ENCODE peak calls at places on chromosomes 4 and X, in nine cellular contexts. Y is AG04449, X is cardiac muscle cell, N is BJ, D is kidney, P is fibroblast of lung, G is transverse colon, J is fibroblast of villous mesenchyme, Z is AG09309. E is an unnamed sample.

GRCh38 chr4:56909083-56909981 is 1.6 kb downstream of the REST start:
- DNase-seq in N (no peak), J (peak), X (peak), G (peak), Y (no peak), D (peak), P (peak), Z (no peak), E (no peak)

GRCh38 chr4:37663552-37663951 is 22.6 kb downstream of the RELL1 start:
- DNase-seq in Y (no peak), N (no peak), X (no peak), D (no peak), G (no peak), J (no peak), Z (no peak), P (no peak), E (no peak)

GRCh38 chrX:28659269-28659668 is 72.0 kb downstream of the IL1RAPL1 start:
- DNase-seq in N (no peak), Z (no peak), G (no peak), D (no peak), J (no peak), X (no peak), Y (no peak), P (no peak), E (no peak)

GRCh38 chr4:6722891-6723290 is 6.9 kb downstream of the BLOC1S4 start:
- DNase-seq in X (no peak), N (no peak), Z (no peak), D (no peak), P (no peak), G (no peak), Y (no peak), J (no peak), E (no peak)

GRCh38 chr4:7128651-7129050 is 60.8 kb upstream of the GRPEL1 start:
- DNase-seq in P (no peak), X (no peak), Z (no peak), G (no peak), Y (no peak), J (no peak), D (no peak), N (no peak), E (no peak)

GRCh38 chrX:21741869-21742701 is 15.8 kb downstream of the SMPX start:
- DNase-seq in D (no peak), G (no peak), P (no peak), N (no peak), J (no peak), Z (no peak), X (peak), Y (no peak), E (peak)

GRCh38 chr4:158176108-158176507 is 3.3 kb upstream of the GASK1B start:
- DNase-seq in P (no peak), N (no peak), D (no peak), J (no peak), G (peak), Y (no peak), X (no peak), Z (no peak), E (no peak)

GRCh38 chr4:118276551-118276950 is 76.3 kb downstream of the PRSS12 start:
- DNase-seq in Z (no peak), J (no peak), P (no peak), N (no peak), G (no peak), X (no peak), D (no peak), Y (no peak), E (no peak)

GRCh38 chrX:153973127-153974002 is 811 bp downstream of the TMEM187 start:
- DNase-seq in P (no peak), Y (no peak), Z (no peak), N (no peak), J (no peak), D (peak), G (no peak), X (no peak), E (no peak)

GRCh38 chr4:109729563-109730293 is at the start of gene PLA2G12A:
- DNase-seq in X (peak), D (peak), Z (no peak), P (peak), N (no peak), J (peak), G (peak), Y (no peak), E (no peak)

GRCh38 chr4:68855771-68856170 is 40.0 kb downstream of the UGT2B10 start:
- DNase-seq in J (no peak), D (no peak), G (no peak), P (no peak), Z (no peak), N (no peak), Y (no peak), X (no peak), E (no peak)

GRCh38 chr4:3257691-3258482 is 8.9 kb downstream of the MSANTD1 start:
- DNase-seq in Z (peak), D (peak), N (no peak), J (no peak), X (no peak), P (peak), Y (no peak), G (peak), E (no peak)

GRCh38 chr4:64250488-64250887 is 158.8 kb downstream of the TECRL start:
- DNase-seq in G (no peak), P (no peak), J (no peak), D (no peak), Z (no peak), Y (no peak), X (no peak), N (no peak), E (no peak)

GRCh38 chrX:24990585-24990984 is 25.2 kb downstream of the ARX start:
- DNase-seq in N (no peak), P (no peak), X (no peak), Z (no peak), J (no peak), D (no peak), Y (no peak), G (no peak), E (no peak)

GRCh38 chrX:150680974-150681373 is 12.2 kb upstream of the MTMR1 start:
- DNase-seq in X (peak), G (no peak), D (no peak), J (peak), Y (no peak), Z (no peak), P (peak), N (no peak), E (no peak)

GRCh38 chr4:41532880-41533279 is 5.1 kb upstream of the LIMCH1 start:
- DNase-seq in Z (no peak), J (no peak), D (no peak), P (peak), Y (no peak), N (no peak), X (no peak), G (no peak), E (no peak)

GRCh38 chr4:5051210-5051691 is at the start of gene STK32B:
- DNase-seq in D (peak), Z (peak), X (peak), P (peak), G (peak), N (no peak), Y (no peak), J (peak), E (no peak)

GRCh38 chr4:78446607-78447006 is 105.0 kb upstream of the ANXA3 start:
- DNase-seq in Y (no peak), G (no peak), Z (no peak), P (no peak), D (no peak), X (no peak), J (no peak), N (no peak), E (no peak)

GRCh38 chrX:18895157-18895952 is 88.6 kb downstream of the PHKA2 start:
- DNase-seq in D (no peak), Y (no peak), Z (no peak), N (no peak), G (no peak), P (peak), J (no peak), X (no peak), E (no peak)
- H3K4me3 ChIP-seq in D (no peak), Y (no peak), Z (no peak), N (no peak), G (no peak), P (no peak), J (no peak), X (no peak), E (no peak)

DNA sequence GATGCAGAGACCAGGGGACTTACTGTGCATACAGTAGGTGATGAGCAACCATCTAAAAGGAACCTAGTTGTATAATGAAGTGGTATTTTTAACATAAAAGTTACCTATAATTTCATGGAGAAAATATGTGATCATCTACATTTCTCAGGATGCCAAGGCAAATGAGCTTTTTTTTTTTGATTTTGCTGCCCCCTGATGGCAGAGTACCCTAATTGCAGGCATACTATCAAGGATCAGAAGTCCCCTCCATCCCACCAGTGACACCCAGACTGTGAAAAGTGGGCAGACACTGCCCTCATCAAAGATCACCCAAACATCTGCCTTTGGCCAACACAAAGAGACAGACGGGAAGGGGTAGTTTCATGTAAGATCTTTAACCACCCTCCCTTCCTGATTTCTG is 9.6 kb upstream of the ABLIM2 start:
- DNase-seq in G (no peak), D (no peak), X (no peak), N (no peak), P (no peak), Y (no peak), J (no peak), Z (no peak), E (no peak)
- TF ChIP-seq CTCF in G (peak), D (no peak), X (peak), N (peak), P (peak), Y (peak), J (peak), Z (peak), E (peak)

GRCh38 chr4:102430511-102430910 is 70.6 kb upstream of the NFKB1 start:
- DNase-seq in Y (no peak), G (no peak), Z (no peak), P (peak), X (no peak), D (no peak), J (peak), N (no peak), E (no peak)

GRCh38 chr4:102427599-102427998 is 73.6 kb upstream of the NFKB1 start:
- DNase-seq in P (no peak), G (no peak), D (no peak), X (no peak), Y (no peak), Z (no peak), J (no peak), N (no peak), E (no peak)

GRCh38 chr4:102437111-102437510 is 64.0 kb upstream of the NFKB1 start:
- DNase-seq in X (no peak), J (no peak), G (no peak), N (no peak), Y (no peak), D (no peak), P (no peak), Z (no peak), E (no peak)

GRCh38 chr4:102429553-102429952 is 71.6 kb upstream of the NFKB1 start:
- DNase-seq in P (peak), X (no peak), N (no peak), Y (peak), Z (peak), G (no peak), J (peak), D (no peak), E (no peak)

GRCh38 chr4:102431608-102431961 is 69.6 kb upstream of the NFKB1 start:
- DNase-seq in Y (no peak), G (no peak), Z (no peak), X (no peak), P (no peak), N (no peak), D (no peak), J (no peak), E (no peak)
- H3K4me3 ChIP-seq in Y (no peak), G (peak), Z (peak), X (peak), P (peak), N (no peak), D (peak), J (peak), E (peak)

GRCh38 chr4:73730854-73731253 is 9.5 kb upstream of the CXCL8 start:
- DNase-seq in D (no peak), Z (no peak), N (no peak), G (no peak), Y (no peak), J (no peak), P (no peak), X (no peak), E (no peak)
- TF ChIP-seq CTCF in D (no peak), Z (no peak), N (no peak), G (no peak), Y (no peak), J (no peak), P (no peak), X (no peak), E (no peak)

DNA sequence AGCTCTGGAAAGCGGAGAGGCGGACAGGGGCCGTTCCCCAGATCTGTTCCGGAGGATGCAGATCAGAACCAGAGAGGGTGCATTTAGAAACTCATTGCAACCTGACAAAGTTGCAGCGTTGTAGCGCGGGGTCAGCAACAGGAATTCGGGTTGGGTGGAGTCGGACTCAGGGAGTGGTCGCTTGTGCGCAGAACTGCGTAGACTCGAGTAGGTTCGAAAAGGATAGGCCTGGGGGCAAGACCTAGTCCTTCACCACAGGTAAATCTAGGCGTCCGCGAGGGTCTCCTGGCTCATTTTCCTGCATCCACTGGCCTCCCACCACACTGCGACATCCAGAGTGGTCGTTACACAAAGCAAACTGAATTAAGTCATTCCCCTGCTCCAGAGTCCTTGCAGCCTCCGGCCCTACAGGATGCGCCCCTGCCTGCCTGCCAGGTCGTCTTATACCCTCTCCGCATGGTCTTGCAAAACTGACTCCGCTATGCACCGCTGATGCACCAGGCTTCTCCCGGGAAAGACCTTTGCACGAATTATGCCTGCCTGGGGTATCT is 4.7 kb upstream of the ZNF518B start:
- DNase-seq in N (no peak), Z (no peak), P (no peak), J (no peak), D (no peak), Y (no peak), G (no peak), X (no peak), E (no peak)
- H3K4me3 ChIP-seq in N (no peak), Z (no peak), P (peak), J (peak), D (no peak), Y (peak), G (no peak), X (peak), E (no peak)

GRCh38 chr4:76377922-76378321 is 43.0 kb downstream of the CCDC158 start:
- DNase-seq in G (peak), P (peak), Y (no peak), X (peak), Z (no peak), D (no peak), N (no peak), J (peak), E (no peak)
- TF ChIP-seq CTCF in G (peak), P (peak), Y (peak), X (peak), Z (peak), D (peak), N (peak), J (peak), E (peak)